ENCODE peak calls at places on chromosomes 3 and 15, in nine cellular contexts. U, E, R, Y, L, K, H, S and M are unnamed samples.

GRCh38 chr3:161171639-161172552 is 49.2 kb upstream of the NMD3 start:
- DNase-seq in U (no peak), E (no peak), R (peak), Y (peak), L (no peak), K (peak), H (no peak), S (no peak), M (no peak)

GRCh38 chr3:161244538-161244937 is 23.4 kb downstream of the NMD3 start:
- DNase-seq in U (no peak), E (no peak), R (no peak), Y (no peak), L (no peak), K (no peak), H (no peak), S (no peak), M (no peak)

GRCh38 chr3:40191850-40192448 is 117.6 kb upstream of the EIF1B start:
- DNase-seq in U (no peak), E (peak), R (peak), Y (peak), L (no peak), K (peak), H (peak), S (peak), M (peak)

GRCh38 chr3:190840146-190840545 is 22.3 kb downstream of the GMNC start:
- DNase-seq in U (no peak), E (no peak), R (no peak), Y (no peak), L (no peak), K (peak), H (no peak), S (no peak), M (no peak)

GRCh38 chr3:81778678-81779182 is 17.3 kb upstream of the GBE1 start:
- DNase-seq in U (no peak), E (no peak), R (peak), Y (no peak), L (no peak), K (peak), H (no peak), S (peak), M (peak)

GRCh38 chr3:10281951-10282350 is 10.8 kb downstream of the GHRL start:
- DNase-seq in U (no peak), E (no peak), R (no peak), Y (no peak), L (no peak), K (no peak), H (no peak), S (peak), M (no peak)

GRCh38 chr15:98069256-98069655 is 108.8 kb downstream of the ARRDC4 start:
- DNase-seq in U (no peak), E (no peak), R (no peak), Y (no peak), L (no peak), K (no peak), H (no peak), S (no peak), M (no peak)

GRCh38 chr3:120181632-120182031 is 87.4 kb upstream of the GSK3B start:
- DNase-seq in U (no peak), E (no peak), R (no peak), Y (no peak), L (no peak), K (peak), H (no peak), S (no peak), M (no peak)

GRCh38 chr3:45362161-45362560 is 26.2 kb upstream of the LARS2 start:
- DNase-seq in U (no peak), E (no peak), R (no peak), Y (no peak), L (no peak), K (no peak), H (no peak), S (no peak), M (no peak)

GRCh38 chr3:149813367-149814281 is 609 bp downstream of the RNF13 start:
- DNase-seq in U (peak), E (peak), R (peak), Y (no peak), L (no peak), K (peak), H (peak), S (no peak), M (no peak)

GRCh38 chr15:60729850-60730458 is 251.0 kb upstream of the ICE2 start:
- DNase-seq in U (no peak), E (no peak), R (no peak), Y (no peak), L (no peak), K (no peak), H (no peak), S (no peak), M (no peak)

GRCh38 chr3:20511863-20512262 is 325.9 kb upstream of the SGO1 start:
- DNase-seq in U (no peak), E (peak), R (peak), Y (peak), L (no peak), K (peak), H (peak), S (peak), M (peak)

GRCh38 chr3:148280623-148281242 is 417.0 kb upstream of the AGTR1 start:
- DNase-seq in U (peak), E (no peak), R (peak), Y (no peak), L (no peak), K (no peak), H (no peak), S (no peak), M (no peak)

GRCh38 chr3:39107056-39107873 is at the start of the genes GORASP1 and TTC21A:
- DNase-seq in U (peak), E (peak), R (peak), Y (peak), L (peak), K (peak), H (peak), S (peak), M (peak)

GRCh38 chr15:58604455-58604923 is 145.0 kb downstream of the ADAM10 start:
- DNase-seq in U (no peak), E (no peak), R (peak), Y (no peak), L (no peak), K (no peak), H (no peak), S (no peak), M (no peak)

GRCh38 chr3:100697183-100697582 is 12.1 kb upstream of the TFG start:
- DNase-seq in U (no peak), E (no peak), R (no peak), Y (no peak), L (no peak), K (no peak), H (no peak), S (no peak), M (no peak)

GRCh38 chr3:150528359-150528797 is 17.9 kb downstream of the SERP1 start:
- DNase-seq in U (no peak), E (peak), R (peak), Y (no peak), L (no peak), K (peak), H (peak), S (no peak), M (no peak)

GRCh38 chr3:170397579-170398177 is 21.0 kb upstream of the CLDN11 start:
- DNase-seq in U (no peak), E (no peak), R (no peak), Y (no peak), L (no peak), K (no peak), H (no peak), S (no peak), M (no peak)

GRCh38 chr15:99016680-99017321 is 9.2 kb upstream of the PGPEP1L start:
- DNase-seq in U (no peak), E (peak), R (no peak), Y (no peak), L (no peak), K (no peak), H (peak), S (peak), M (peak)

GRCh38 chr3:53694648-53695356 is 151.4 kb downstream of the CHDH start:
- DNase-seq in U (no peak), E (no peak), R (no peak), Y (no peak), L (no peak), K (no peak), H (no peak), S (no peak), M (no peak)

GRCh38 chr15:99466701-99467337 is 99.0 kb upstream of the MEF2A start:
- DNase-seq in U (no peak), E (no peak), R (peak), Y (no peak), L (no peak), K (peak), H (no peak), S (no peak), M (no peak)

GRCh38 chr3:184171562-184171961 is 3.1 kb upstream of the AP2M1 start:
- DNase-seq in U (no peak), E (peak), R (peak), Y (no peak), L (no peak), K (no peak), H (no peak), S (no peak), M (no peak)

GRCh38 chr3:146187334-146187950 is 26.5 kb upstream of the PLOD2 start:
- DNase-seq in U (no peak), E (peak), R (peak), Y (peak), L (no peak), K (peak), H (no peak), S (no peak), M (no peak)

GRCh38 chr15:75307778-75308390 is 25.2 kb downstream of the GOLGA6D start:
- DNase-seq in U (peak), E (peak), R (peak), Y (peak), L (no peak), K (peak), H (peak), S (peak), M (peak)

GRCh38 chr3:195907730-195908438 is 467 bp downstream of the TNK2 start:
- DNase-seq in U (peak), E (peak), R (peak), Y (peak), L (no peak), K (peak), H (peak), S (no peak), M (no peak)

GRCh38 chr3:85524104-85524503 is 565.3 kb downstream of the CADM2 start:
- DNase-seq in U (no peak), E (no peak), R (no peak), Y (no peak), L (no peak), K (no peak), H (no peak), S (no peak), M (no peak)

GRCh38 chr3:16550676-16551341 is 37.3 kb upstream of the RFTN1 start:
- DNase-seq in U (peak), E (peak), R (peak), Y (peak), L (peak), K (peak), H (peak), S (peak), M (peak)

GRCh38 chr3:9468460-9468859 is 71.0 kb downstream of the SETD5 start:
- DNase-seq in U (no peak), E (no peak), R (peak), Y (no peak), L (no peak), K (no peak), H (no peak), S (no peak), M (no peak)

GRCh38 chr3:100400424-100400781 is 486 bp downstream of the TOMM70 start:
- DNase-seq in U (no peak), E (no peak), R (no peak), Y (peak), L (no peak), K (peak), H (no peak), S (no peak), M (no peak)